ENCODE peak calls at places on chromosome 6, in four cellular contexts. P, U, W and H are unnamed samples.

GRCh38 chr6:139985236-139985815 is 610.9 kb upstream of the CITED2 start:
- DNase-seq in P (no peak), U (no peak), W (no peak), H (no peak)

GRCh38 chr6:7479801-7480266 is 61.6 kb upstream of the DSP start:
- DNase-seq in P (no peak), U (no peak), W (no peak), H (peak; percentile 100)

GRCh38 chr6:13383280-13384163 is 55.2 kb upstream of the TBC1D7 start:
- DNase-seq in P (no peak), U (no peak), W (no peak), H (peak; percentile 85)

GRCh38 chr6:89690944-89691324 is 52.4 kb upstream of the LYRM2 start:
- DNase-seq in P (no peak), U (no peak), W (peak; percentile 83), H (no peak)

GRCh38 chr6:15341311-15341710 is 95.4 kb downstream of the JARID2 start:
- DNase-seq in P (no peak), U (no peak), W (no peak), H (peak; percentile 59)

GRCh38 chr6:38110407-38111025 is 291.0 kb downstream of the ZFAND3 start:
- DNase-seq in P (no peak), U (no peak), W (no peak), H (no peak)

GRCh38 chr6:41002168-41002567 is 36.9 kb downstream of the UNC5CL start:
- DNase-seq in P (no peak), U (no peak), W (no peak), H (no peak)

GRCh38 chr6:108677357-108677756 is 116.6 kb downstream of the FOXO3 start:
- DNase-seq in P (no peak), U (no peak), W (no peak), H (no peak)

GRCh38 chr6:27871919-27872633 is 40.1 kb downstream of the OR2B2 start:
- DNase-seq in P (peak; percentile 56), U (peak; percentile 97), W (peak; percentile 93), H (peak; percentile 92)
- TF ChIP-seq CTCF in P (no peak), U (peak; percentile 43), W (peak; percentile 14), H (peak; percentile 58)

GRCh38 chr6:161745128-161745527 is 471.3 kb upstream of the AGPAT4 start:
- DNase-seq in P (no peak), U (no peak), W (no peak), H (no peak)

GRCh38 chr6:161745594-161745993 is 471.7 kb upstream of the AGPAT4 start:
- DNase-seq in P (no peak), U (no peak), W (no peak), H (no peak)

GRCh38 chr6:161740486-161740885 is 466.6 kb upstream of the AGPAT4 start:
- DNase-seq in P (no peak), U (no peak), W (no peak), H (no peak)

GRCh38 chr6:161743526-161744196 is 469.8 kb upstream of the AGPAT4 start:
- DNase-seq in P (no peak), U (no peak), W (no peak), H (no peak)

GRCh38 chr6:161744211-161745067 is 470.6 kb upstream of the AGPAT4 start:
- DNase-seq in P (no peak), U (peak; percentile 77), W (no peak), H (no peak)
- H3K4me3 ChIP-seq in P (no peak overlapping the region), U (no peak overlapping the region), W (no peak overlapping the region), H (no peak overlapping the region)

DNA sequence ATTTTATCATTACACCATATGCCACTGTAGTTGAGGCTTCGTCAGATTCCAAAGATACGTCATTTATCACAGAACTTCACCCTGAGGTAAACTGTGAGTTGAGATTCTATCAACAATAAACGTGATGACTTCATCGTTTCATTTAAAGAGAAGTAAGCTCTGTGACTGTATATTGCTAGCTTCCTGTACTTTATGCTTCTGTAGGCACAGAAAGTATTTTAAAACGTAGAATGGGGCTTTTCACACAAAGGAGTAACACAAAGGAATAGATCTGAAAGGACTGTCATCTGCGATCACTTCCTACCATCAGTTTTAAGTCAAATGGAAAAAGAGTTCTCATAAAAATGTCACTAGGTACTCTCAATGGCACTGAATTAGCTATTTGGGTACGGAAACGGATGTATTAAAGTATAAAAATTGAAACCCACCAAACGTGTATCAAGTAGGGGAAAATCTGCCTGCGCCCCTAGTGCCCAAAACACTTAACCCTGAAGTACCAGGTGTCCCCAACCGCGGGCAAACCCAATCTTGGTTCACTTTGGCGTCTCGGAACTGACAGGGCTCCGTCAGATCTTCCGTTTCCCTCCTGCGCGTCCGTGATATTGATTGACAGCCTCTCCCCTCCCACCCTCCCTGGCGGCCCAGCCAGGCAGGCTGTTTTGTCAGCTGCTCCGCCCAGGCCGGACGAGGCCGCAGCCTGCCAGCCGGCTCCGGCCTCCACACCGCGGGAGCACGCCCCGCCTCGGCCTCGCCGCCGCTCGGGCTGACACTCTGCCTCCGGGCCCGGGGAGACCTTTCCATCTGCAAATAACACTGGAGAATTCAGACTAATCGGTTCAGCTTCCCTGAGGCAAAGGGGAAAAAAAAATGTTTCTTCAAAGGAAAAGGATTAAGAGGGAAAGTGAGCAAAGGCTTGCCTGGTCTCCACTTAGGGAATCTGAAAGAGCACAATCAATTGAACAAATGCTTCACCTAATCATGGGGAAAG is 234.7 kb upstream of the MCHR2 start:
- DNase-seq in P (peak; percentile 2), U (no peak), W (peak; percentile 86), H (peak; percentile 62)
- TF ChIP-seq CTCF in P (no peak), U (peak; percentile 29), W (peak; percentile 16), H (peak; percentile 9)

GRCh38 chr6:163683105-163683622 is 268.6 kb downstream of the QKI start:
- DNase-seq in P (no peak), U (no peak), W (no peak), H (no peak)
- H3K4me3 ChIP-seq in P (no peak overlapping the region), U (no peak overlapping the region), W (no peak overlapping the region), H (no peak overlapping the region)